ENCODE peak calls at places on chromosomes 5 and 9, in nine cellular contexts. J, O, F, I, T, X, D, B and P are unnamed samples.

GRCh38 chr9:94891183-94891582 is 164.7 kb downstream of the AOPEP start:
- DNase-seq in J (no peak), O (no peak), F (no peak), I (no peak), T (no peak), X (no peak), D (no peak), B (no peak), P (no peak)

GRCh38 chr5:5492087-5492933 is 69.8 kb downstream of the ICE1 start:
- DNase-seq in J (peak; percentile 2), O (peak; percentile 67), F (peak; percentile 19), I (peak; percentile 63), T (no peak), X (no peak), D (no peak), B (peak; percentile 22), P (no peak)

GRCh38 chr5:2688586-2688985 is 62.9 kb downstream of the IRX2 start:
- DNase-seq in J (no peak), O (no peak), F (no peak), I (no peak), T (no peak), X (no peak), D (no peak), B (no peak), P (no peak)

GRCh38 chr5:163571755-163572154 is 66.3 kb downstream of the MAT2B start:
- DNase-seq in J (no peak), O (no peak), F (no peak), I (no peak), T (no peak), X (no peak), D (no peak), B (no peak), P (no peak)

GRCh38 chr9:25602366-25603044 is 75.7 kb downstream of the TUSC1 start:
- DNase-seq in J (no peak), O (no peak), F (no peak), I (no peak), T (no peak), X (no peak), D (no peak), B (no peak), P (no peak)

GRCh38 chr5:1140188-1140817 is 28.4 kb upstream of the SLC12A7 start:
- DNase-seq in J (peak; percentile 54), O (peak; percentile 77), F (peak; percentile 93), I (peak; percentile 84), T (no peak), X (no peak), D (peak; percentile 72), B (peak; percentile 65), P (peak; percentile 71)

GRCh38 chr5:14728109-14728938 is 63.8 kb downstream of the OTULIN start:
- DNase-seq in J (no peak), O (no peak), F (no peak), I (no peak), T (peak; percentile 68), X (no peak), D (no peak), B (no peak), P (no peak)

GRCh38 chr5:133508314-133508713 is 104.0 kb downstream of the FSTL4 start:
- DNase-seq in J (no peak), O (no peak), F (no peak), I (no peak), T (no peak), X (no peak), D (no peak), B (no peak), P (no peak)

GRCh38 chr5:135973323-135974018 is 18.7 kb upstream of the LECT2 start:
- DNase-seq in J (no peak), O (no peak), F (no peak), I (no peak), T (no peak), X (no peak), D (no peak), B (no peak), P (no peak)

GRCh38 chr5:157961176-157961575 is 102.2 kb upstream of the CLINT1 start:
- DNase-seq in J (no peak), O (no peak), F (peak; percentile 67), I (no peak), T (no peak), X (no peak), D (no peak), B (no peak), P (no peak)

GRCh38 chr5:19988447-19988846 is 447 bp upstream of the CDH18 start:
- DNase-seq in J (no peak), O (no peak), F (no peak), I (no peak), T (no peak), X (no peak), D (no peak), B (no peak), P (no peak)

GRCh38 chr9:8338742-8339425 is 539.3 kb upstream of the DMAC1 start:
- DNase-seq in J (no peak), O (no peak), F (no peak), I (no peak), T (no peak), X (no peak), D (no peak), B (no peak), P (no peak)

GRCh38 chr5:132466453-132467291 is 23.9 kb downstream of the IRF1 start:
- DNase-seq in J (no peak), O (peak; percentile 97), F (no peak), I (no peak), T (no peak), X (no peak), D (peak; percentile 58), B (peak; percentile 65), P (peak; percentile 87)

GRCh38 chr9:133230093-133230492 is 21.0 kb upstream of the OBP2B start:
- DNase-seq in J (no peak), O (no peak), F (no peak), I (no peak), T (no peak), X (no peak), D (no peak), B (no peak), P (no peak)

GRCh38 chr5:91390268-91390667 is 7.2 kb upstream of the ARRDC3 start:
- DNase-seq in J (no peak), O (no peak), F (no peak), I (no peak), T (no peak), X (no peak), D (no peak), B (no peak), P (no peak)

GRCh38 chr9:73689091-73689870 is 537.6 kb downstream of the ANXA1 start:
- DNase-seq in J (no peak), O (no peak), F (no peak), I (no peak), T (no peak), X (no peak), D (no peak), B (no peak), P (no peak)

GRCh38 chr5:72633649-72634048 is 126.4 kb upstream of the ZNF366 start:
- DNase-seq in J (no peak), O (no peak), F (no peak), I (no peak), T (no peak), X (no peak), D (no peak), B (no peak), P (no peak)

GRCh38 chr5:136901-137300 is 44.9 kb downstream of the PLEKHG4B start:
- DNase-seq in J (no peak), O (no peak), F (no peak), I (no peak), T (no peak), X (no peak), D (no peak), B (no peak), P (no peak)

GRCh38 chr9:684055-684949 is 157.2 kb upstream of the DMRT1 start:
- DNase-seq in J (no peak), O (no peak), F (no peak), I (peak; percentile 77), T (no peak), X (no peak), D (no peak), B (no peak), P (no peak)